ENCODE peak calls at places on chromosome 3, in ten cellular contexts. K, I, S, B, O, C, M, H, X and U are unnamed samples.

GRCh38 chr3:136752046-136752326 is 192 bp downstream of the STAG1 start:
- DNase-seq in K (no peak), I (no peak), S (peak; percentile 91), B (no peak), O (no peak), C (no peak), M (peak; percentile 84), H (no peak), X (no peak), U (no peak)

GRCh38 chr3:149377408-149378111 is at the start of gene TM4SF1:
- DNase-seq in K (no peak), I (peak; percentile 98), S (no peak), B (peak; percentile 51), O (peak; percentile 85), C (peak; percentile 65), M (peak; percentile 78), H (peak; percentile 72), X (no peak), U (no peak)

GRCh38 chr3:113264249-113264648 is 52.9 kb downstream of the BOC start:
- DNase-seq in K (no peak), I (no peak), S (peak; percentile 89), B (no peak), O (no peak), C (no peak), M (no peak), H (no peak), X (no peak), U (no peak)

GRCh38 chr3:133881987-133882825 is 13.5 kb downstream of the RAB6B start:
- DNase-seq in K (no peak), I (no peak), S (no peak), B (no peak), O (peak; percentile 20), C (peak; percentile 23), M (peak; percentile 10), H (no peak), X (no peak), U (no peak)

GRCh38 chr3:169659096-169659521 is 4.4 kb downstream of the MECOM start:
- DNase-seq in K (no peak), I (no peak), S (peak; percentile 60), B (no peak), O (peak; percentile 77), C (peak; percentile 48), M (no peak), H (no peak), X (no peak), U (no peak)

GRCh38 chr3:144496116-144496835 is 524.7 kb downstream of the DIPK2A start:
- DNase-seq in K (no peak), I (no peak), S (no peak), B (no peak), O (no peak), C (no peak), M (peak; percentile 42), H (no peak), X (no peak), U (no peak)

GRCh38 chr3:88987786-88988185 is 119.6 kb upstream of the EPHA3 start:
- DNase-seq in K (no peak), I (no peak), S (no peak), B (no peak), O (no peak), C (no peak), M (no peak), H (no peak), X (no peak), U (no peak)

GRCh38 chr3:167843483-167843882 is 108.0 kb downstream of the SERPINI1 start:
- DNase-seq in K (no peak), I (no peak), S (no peak), B (no peak), O (no peak), C (no peak), M (no peak), H (no peak), X (no peak), U (no peak)

GRCh38 chr3:58779934-58780333 is 113.4 kb upstream of the FAM3D start:
- DNase-seq in K (no peak), I (peak; percentile 4), S (no peak), B (no peak), O (no peak), C (no peak), M (no peak), H (no peak), X (no peak), U (no peak)

GRCh38 chr3:167078070-167078622 is 302.0 kb downstream of the ZBBX start:
- DNase-seq in K (no peak), I (no peak), S (no peak), B (no peak), O (no peak), C (no peak), M (no peak), H (no peak), X (no peak), U (no peak)

GRCh38 chr3:35426581-35426980 is 212.7 kb upstream of the ARPP21 start:
- DNase-seq in K (no peak), I (no peak), S (no peak), B (no peak), O (no peak), C (no peak), M (no peak), H (no peak), X (no peak), U (no peak)

GRCh38 chr3:105365536-105366301 is 990 bp upstream of the ALCAM start:
- DNase-seq in K (no peak), I (peak; percentile 71), S (peak; percentile 50), B (peak; percentile 8), O (no peak), C (peak; percentile 24), M (peak; percentile 77), H (no peak), X (no peak), U (no peak)

GRCh38 chr3:188962253-188963247 is 209.2 kb upstream of the TPRG1 start:
- DNase-seq in K (no peak), I (no peak), S (no peak), B (no peak), O (no peak), C (no peak), M (no peak), H (no peak), X (no peak), U (no peak)

GRCh38 chr3:30135190-30135589 is 471.2 kb upstream of the TGFBR2 start:
- DNase-seq in K (no peak), I (peak; percentile 63), S (no peak), B (no peak), O (no peak), C (no peak), M (no peak), H (no peak), X (no peak), U (no peak)

GRCh38 chr3:124707667-124708066 is 22.6 kb upstream of the UMPS start:
- DNase-seq in K (no peak), I (no peak), S (peak; percentile 35), B (peak; percentile 34), O (no peak), C (no peak), M (peak; percentile 95), H (no peak), X (no peak), U (no peak)

GRCh38 chr3:31996195-31996594 is 14.6 kb downstream of the ZNF860 start:
- DNase-seq in K (no peak), I (no peak), S (no peak), B (no peak), O (no peak), C (no peak), M (no peak), H (no peak), X (no peak), U (no peak)

GRCh38 chr3:31038086-31038737 is 143.8 kb upstream of the GADL1 start:
- DNase-seq in K (no peak), I (no peak), S (no peak), B (no peak), O (no peak), C (no peak), M (no peak), H (no peak), X (no peak), U (no peak)

DNA sequence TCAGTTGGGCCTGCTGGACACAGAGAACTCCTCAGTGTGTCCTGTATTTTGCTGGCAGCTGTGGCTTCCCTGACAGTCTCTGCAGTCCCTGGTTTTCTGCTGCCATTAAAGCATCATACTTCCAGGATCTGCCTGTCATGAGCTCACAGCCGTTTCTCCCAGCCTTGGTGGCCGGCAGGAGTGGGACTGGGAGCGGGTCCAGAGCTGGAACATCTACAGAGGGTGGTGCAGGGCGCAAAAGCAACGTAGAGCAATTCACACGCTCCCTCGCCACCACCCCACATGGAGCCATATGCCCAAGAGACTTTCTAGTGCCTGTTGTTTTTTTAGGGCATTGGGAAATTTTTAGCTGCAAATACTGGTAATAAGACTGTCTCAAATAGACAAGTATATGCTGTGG is 33.6 kb downstream of the ABTB1 start:
- DNase-seq in K (no peak), I (no peak), S (no peak), B (peak; percentile 5), O (peak; percentile 27), C (no peak), M (no peak), H (no peak), X (peak; percentile 82), U (no peak)
- H3K4me1 ChIP-seq in K (no peaks in the 10 kb centered on the region), I (peaks cover 23% of the 10 kb centered on the region), S (peaks cover 10% of the 10 kb centered on the region), B (peaks cover 27% of the 10 kb centered on the region), O (peaks cover 2% of the 10 kb centered on the region), C (peaks cover 9% of the 10 kb centered on the region), M (no peaks in the 10 kb centered on the region), H (no peaks in the 10 kb centered on the region), X (peaks cover 34% of the 10 kb centered on the region), U (no peaks in the 10 kb centered on the region)

GRCh38 chr3:39079530-39079929 is 27.7 kb downstream of the WDR48 start:
- DNase-seq in K (no peak), I (no peak), S (no peak), B (no peak), O (no peak), C (no peak), M (no peak), H (no peak), X (no peak), U (no peak)

GRCh38 chr3:39075910-39076309 is 24.1 kb downstream of the WDR48 start:
- DNase-seq in K (no peak), I (no peak), S (no peak), B (no peak), O (no peak), C (no peak), M (no peak), H (no peak), X (no peak), U (no peak)
- H3K4me1 ChIP-seq in K (no peaks in the 10 kb centered on the region), I (no peaks in the 10 kb centered on the region), S (no peaks in the 10 kb centered on the region), B (no peaks in the 10 kb centered on the region), O (no peaks in the 10 kb centered on the region), C (no peaks in the 10 kb centered on the region), M (no peaks in the 10 kb centered on the region), H (no peaks in the 10 kb centered on the region), X (no peaks in the 10 kb centered on the region), U (no peaks in the 10 kb centered on the region)

DNA sequence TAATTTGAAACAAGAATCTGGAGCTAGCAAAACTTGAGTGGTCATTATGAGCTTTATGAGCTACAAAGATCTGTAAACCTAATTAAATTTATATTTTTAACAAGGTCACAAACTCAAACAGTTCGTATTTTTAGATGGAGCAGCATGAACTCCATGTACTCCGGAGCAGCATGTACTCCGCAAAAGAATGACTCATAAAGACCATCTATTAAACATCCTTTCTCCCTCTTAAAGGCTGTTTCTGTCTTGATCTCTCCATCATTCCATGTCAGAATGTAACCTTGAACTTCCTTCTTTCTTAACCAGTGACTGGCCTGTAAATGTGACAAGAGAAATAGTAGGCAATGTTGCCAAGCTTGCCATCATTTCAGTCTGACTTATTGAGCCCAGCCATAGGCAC is 696.9 kb downstream of the ZNF385D start:
- DNase-seq in K (no peak), I (no peak), S (no peak), B (no peak), O (no peak), C (no peak), M (no peak), H (no peak), X (no peak), U (no peak)
- H3K4me1 ChIP-seq in K (no peaks in the 10 kb centered on the region), I (no peaks in the 10 kb centered on the region), S (no peaks in the 10 kb centered on the region), B (no peaks in the 10 kb centered on the region), O (no peaks in the 10 kb centered on the region), C (no peaks in the 10 kb centered on the region), M (no peaks in the 10 kb centered on the region), H (no peaks in the 10 kb centered on the region), X (no peaks in the 10 kb centered on the region), U (no peaks in the 10 kb centered on the region)

GRCh38 chr3:73547427-73548036 is 77.2 kb downstream of the PDZRN3 start:
- DNase-seq in K (no peak), I (no peak), S (no peak), B (no peak), O (no peak), C (no peak), M (peak; percentile 97), H (no peak), X (no peak), U (no peak)
- H3K4me1 ChIP-seq in K (no peaks in the 10 kb centered on the region), I (no peaks in the 10 kb centered on the region), S (no peaks in the 10 kb centered on the region), B (no peaks in the 10 kb centered on the region), O (peaks cover 7% of the 10 kb centered on the region), C (peaks cover 25% of the 10 kb centered on the region), M (peaks cover 51% of the 10 kb centered on the region), H (peaks cover 4% of the 10 kb centered on the region), X (peaks cover 10% of the 10 kb centered on the region), U (no peaks in the 10 kb centered on the region)